ENCODE peak calls at places on chromosomes 1 and 21, in four cellular contexts. V is stimulated activated CD4-positive, alpha-beta T cell treated with anti-CD3 and anti-CD28 coated beads, Interleukin-1b, Interleukin-23, amount 100 ng/mL, for 4 hours; W is AG10803; O is Caki2. J is an unnamed sample.

GRCh38 chr1:195237161-195237889 is 1370.9 kb downstream of the KCNT2 start:
- DNase-seq in W (peak), O (no peak), V (no peak), J (no peak)

GRCh38 chr1:175129997-175130648 is 62.5 kb downstream of the KIAA0040 start:
- DNase-seq in O (no peak), V (no peak), W (peak), J (no peak)

GRCh38 chr1:26785611-26786436 is 1.9 kb upstream of the PIGV start:
- DNase-seq in V (no peak), W (peak), O (no peak), J (no peak)

GRCh38 chr1:155218854-155219591 is 10.5 kb downstream of the MTX1 start:
- DNase-seq in W (peak), O (peak), V (no peak), J (no peak)

GRCh38 chr21:34018185-34018584 is 55.2 kb upstream of the MRPS6 start:
- DNase-seq in W (no peak), V (no peak), O (no peak), J (no peak)

GRCh38 chr1:57319165-57319564 is 104.7 kb downstream of the DAB1 start:
- DNase-seq in V (no peak), O (no peak), W (peak), J (no peak)

GRCh38 chr1:205983925-205984725 is 19.1 kb downstream of the RAB7B start:
- DNase-seq in O (peak), V (no peak), W (peak), J (no peak)

GRCh38 chr1:115060501-115060900 is 28.8 kb downstream of the TSPAN2 start:
- DNase-seq in O (no peak), V (no peak), W (no peak), J (no peak)

GRCh38 chr1:43267291-43267805 is 2.4 kb upstream of the TMEM125 start:
- DNase-seq in O (no peak), V (no peak), W (peak), J (peak)

GRCh38 chr1:54806931-54807611 is 5.9 kb upstream of the TTC22 start:
- DNase-seq in V (no peak), O (peak), W (peak), J (no peak)

GRCh38 chr1:81446006-81446669 is 354.6 kb upstream of the ADGRL2 start:
- DNase-seq in W (no peak), V (no peak), O (no peak), J (no peak)

GRCh38 chr1:2894381-2895041 is 93.0 kb upstream of the TTC34 start:
- DNase-seq in O (no peak), W (no peak), V (no peak), J (no peak)

GRCh38 chr1:39395357-39395831 is 96.0 kb upstream of the BMP8A start:
- DNase-seq in W (peak), V (no peak), O (peak), J (no peak)